ENCODE peak calls at places on chromosomes 12 and 14, in ten cellular contexts. F is IMR-90, E is AG04449, G is HCT116, P is AG10803, C is PC-9, O is fibroblast of pulmonary artery, K is stomach, U is epithelial cell of esophagus, B is fibroblast of the aortic adventitia. T is an unnamed sample.
A peak's percentile ranks its signal among the peaks of the same experiment; 100 is the strongest.

GRCh38 chr12:14950982-14951746 is 10.2 kb downstream of the ARHGDIB start:
- DNase-seq in E (no peak), F (no peak), C (peak; percentile 93), B (no peak), K (no peak), G (peak; percentile 68), U (peak; percentile 84), P (no peak), O (peak; percentile 67), T (no peak)

GRCh38 chr14:68690106-68690960 is 102.5 kb downstream of the ZFP36L1 start:
- DNase-seq in P (no peak), G (no peak), C (no peak), U (no peak), B (no peak), O (no peak), E (no peak), F (no peak), K (no peak), T (no peak)

GRCh38 chr12:3496964-3497363 is 6.0 kb downstream of the PRMT8 start:
- DNase-seq in C (no peak), P (no peak), B (no peak), F (no peak), E (no peak), G (peak; percentile 16), U (peak; percentile 54), K (no peak), O (no peak), T (no peak)

GRCh38 chr12:107400686-107401447 is 284.7 kb upstream of the PWP1 start:
- DNase-seq in F (peak; percentile 32), B (peak; percentile 78), G (no peak), U (peak; percentile 54), K (no peak), E (no peak), O (peak; percentile 79), C (no peak), P (peak; percentile 72), T (no peak)

GRCh38 chr12:104490850-104491249 is 34.1 kb downstream of the CHST11 start:
- DNase-seq in P (no peak), K (no peak), E (no peak), O (no peak), U (no peak), F (no peak), B (no peak), G (no peak), C (no peak), T (no peak)

GRCh38 chr12:64273527-64274403 is 51.7 kb upstream of the KICS2 start:
- DNase-seq in G (peak; percentile 53), E (no peak), K (no peak), U (peak; percentile 62), C (no peak), P (no peak), B (peak; percentile 18), O (peak; percentile 38), F (no peak), T (no peak)

GRCh38 chr14:28784262-28785021 is 17.9 kb downstream of the FOXG1 start:
- DNase-seq in E (no peak), B (no peak), G (no peak), C (no peak), O (no peak), U (no peak), F (no peak), P (no peak), K (no peak), T (no peak)

GRCh38 chr12:94844452-94844851 is 159.0 kb downstream of the NDUFA12 start:
- DNase-seq in G (no peak), F (no peak), K (no peak), B (no peak), E (no peak), P (no peak), U (no peak), C (no peak), O (no peak), T (no peak)

GRCh38 chr14:51666831-51667230 is 15.1 kb downstream of the FRMD6 start:
- DNase-seq in C (no peak), B (peak; percentile 47), O (no peak), F (no peak), G (no peak), U (no peak), K (no peak), E (no peak), P (peak; percentile 68), T (no peak)

GRCh38 chr12:46825526-46826414 is at the start of gene SLC38A4:
- DNase-seq in E (no peak), B (peak; percentile 62), K (no peak), O (peak; percentile 51), U (no peak), P (peak; percentile 64), F (peak; percentile 32), C (no peak), G (no peak), T (peak; percentile 35)

GRCh38 chr12:461425-461824 is 1.7 kb downstream of the B4GALNT3 start:
- DNase-seq in C (no peak), B (no peak), K (no peak), E (no peak), O (no peak), G (no peak), U (no peak), P (no peak), F (no peak), T (no peak)

GRCh38 chr12:457676-458075 is 2.1 kb upstream of the B4GALNT3 start:
- DNase-seq in U (peak; percentile 29), F (no peak), G (no peak), B (no peak), O (no peak), K (no peak), E (no peak), C (no peak), P (no peak), T (no peak)

GRCh38 chr12:459050-459429 is 699 bp upstream of the B4GALNT3 start:
- DNase-seq in U (no peak), O (no peak), F (no peak), P (no peak), G (no peak), K (no peak), C (no peak), E (no peak), B (no peak), T (no peak)

GRCh38 chr12:460301-461230 is 827 bp downstream of the B4GALNT3 start:
- DNase-seq in K (no peak), C (no peak), G (no peak), F (no peak), U (no peak), P (no peak), E (no peak), O (no peak), B (no peak), T (no peak)

DNA sequence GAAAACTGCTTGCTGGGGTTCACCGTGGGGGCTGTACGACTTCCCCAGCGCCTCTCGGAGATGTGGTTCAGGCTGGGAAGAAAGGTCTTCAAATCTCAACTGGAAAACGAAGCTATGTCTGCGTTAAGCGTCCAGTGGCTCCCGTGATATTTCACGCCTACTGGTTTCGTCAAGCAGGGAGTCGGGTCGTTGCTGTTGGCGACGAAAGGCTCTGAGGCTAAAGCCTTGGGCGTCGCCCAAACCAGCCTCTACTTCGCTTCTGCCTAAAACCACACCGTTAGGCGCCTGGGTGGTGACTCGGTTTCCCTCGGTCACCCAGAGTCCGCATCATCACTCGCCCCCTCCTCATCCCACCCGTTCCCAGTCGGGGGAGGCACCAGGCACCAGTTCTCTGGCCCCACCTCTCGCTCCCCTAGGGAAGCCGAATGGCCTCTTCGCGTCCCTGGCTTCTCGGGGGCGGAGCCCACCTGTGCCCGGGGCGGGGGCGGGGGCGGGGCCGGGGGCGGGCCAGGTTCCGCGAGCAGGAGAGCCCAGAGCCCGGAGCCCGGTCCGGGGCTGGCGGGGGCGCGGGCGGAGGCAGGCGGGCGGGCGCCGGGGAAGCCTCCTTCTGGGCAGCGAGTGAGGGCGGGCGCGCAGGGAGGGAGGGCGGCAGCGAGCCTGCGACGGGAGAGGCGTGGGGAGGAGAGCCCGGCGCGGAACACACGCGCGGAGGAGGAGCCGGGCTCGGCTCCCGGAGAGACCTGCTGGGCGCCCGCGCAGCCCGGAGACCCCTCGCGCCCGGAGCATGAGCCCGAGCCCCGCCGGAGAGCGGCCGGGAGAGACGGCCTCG is at the start of gene B4GALNT3:
- DNase-seq in O (peak; percentile 17), C (no peak), P (no peak), K (peak; percentile 83), B (peak; percentile 17), G (peak; percentile 54), U (peak; percentile 49), F (no peak), E (no peak), T (no peak)
- H3K4me3 ChIP-seq in O (peak within 1 kb of the TSS; percentile 36), C (peak within 1 kb of the TSS; percentile 59), P (peak within 1 kb of the TSS; percentile 44), K (peak within 1 kb of the TSS; percentile 69), B (peak within 1 kb of the TSS; percentile 53), G (peak within 1 kb of the TSS; percentile 61), U (peak within 1 kb of the TSS; percentile 51), F (peak within 1 kb of the TSS; percentile 25), E (peak within 1 kb of the TSS; percentile 46), T (peak within 1 kb of the TSS; percentile 27)

DNA sequence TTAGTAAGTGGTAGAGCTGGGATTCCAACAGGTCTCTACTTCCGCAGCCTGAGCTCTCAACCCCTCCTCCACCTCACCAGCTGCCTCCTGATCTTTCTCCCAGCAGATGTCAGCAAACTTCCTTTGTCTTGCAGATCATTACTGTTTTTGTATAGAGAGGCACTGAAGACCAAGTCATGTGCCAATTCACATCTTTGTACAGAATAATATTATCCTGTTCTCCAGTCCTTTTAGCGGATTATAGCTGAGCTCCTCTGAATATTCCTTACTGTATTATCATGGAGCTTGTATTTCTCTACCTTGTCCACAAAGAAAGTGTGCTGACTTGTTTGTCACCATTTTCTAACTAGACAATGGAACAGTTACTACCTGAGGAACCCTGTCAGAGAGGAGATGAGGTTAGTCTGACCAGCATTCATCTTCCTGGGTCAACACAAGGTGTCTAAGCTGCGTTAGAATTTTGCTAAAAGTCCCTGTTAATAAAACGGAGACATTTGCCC is 142.3 kb upstream of the ARHGAP5 start:
- DNase-seq in P (peak; percentile 58), B (peak; percentile 55), F (peak; percentile 41), K (no peak), O (peak; percentile 74), G (peak; percentile 58), E (no peak), U (peak; percentile 75), C (no peak), T (peak; percentile 58)
- TF ChIP-seq CTCF in P (peak; percentile 67), B (peak; percentile 40), F (peak; percentile 43), K (no peak), O (peak; percentile 60), G (peak; percentile 76), E (peak; percentile 55), U (peak; percentile 80), C (peak; percentile 36), T (peak; percentile 62)

DNA sequence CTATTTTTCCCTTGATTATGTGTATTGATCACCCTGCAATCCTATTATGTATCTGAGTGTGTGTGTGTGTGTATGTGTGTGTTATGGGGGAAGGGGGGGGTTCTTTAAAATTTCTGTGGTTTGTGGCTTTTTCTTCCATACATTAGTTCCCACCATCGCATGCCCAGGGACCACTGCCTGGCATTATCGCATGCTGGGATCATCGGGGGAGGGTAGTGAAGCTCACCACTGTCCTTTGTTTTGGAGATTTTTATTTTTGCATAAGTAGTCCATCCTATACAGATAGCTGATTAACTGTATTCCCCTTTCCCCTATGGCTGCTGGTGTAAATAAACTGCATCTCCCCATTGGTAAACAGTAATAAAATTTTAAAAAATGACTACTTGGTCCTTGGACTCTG is 3.4 kb downstream of the ATXN7L3B start:
- DNase-seq in P (no peak), O (no peak), E (no peak), B (no peak), C (no peak), G (no peak), F (no peak), U (no peak), K (no peak), T (no peak)
- H3K4me3 ChIP-seq in P (no peak overlapping the region), O (no peak overlapping the region), E (no peak overlapping the region), B (no peak overlapping the region), C (no peak overlapping the region), G (no peak overlapping the region), F (no peak overlapping the region), U (no peak overlapping the region), K (peak overlapping the region; percentile 67), T (no peak overlapping the region)

GRCh38 chr14:53399057-53399456 is 245.9 kb upstream of the DDHD1 start:
- DNase-seq in B (peak; percentile 34), F (peak; percentile 76), C (no peak), U (peak; percentile 45), G (peak; percentile 22), E (no peak), O (peak; percentile 42), P (peak; percentile 62), K (no peak), T (peak; percentile 70)
- TF ChIP-seq CTCF in B (peak; percentile 33), F (peak; percentile 32), C (no peak), U (peak; percentile 30), G (no peak), E (peak; percentile 35), O (peak; percentile 30), P (peak; percentile 36), K (no peak), T (peak; percentile 39)

T was measured in astrocyte of the spinal cord.